ENCODE peak calls at places on chromosomes 6 and 20, in nine cellular contexts. K, M, Q, E, F, D, C, J and B are unnamed samples.

GRCh38 chr6:151338816-151339215 is 52.5 kb downstream of the ZBTB2 start:
- DNase-seq in K (no peak), J (no peak), F (no peak), D (no peak), E (no peak), C (no peak), Q (no peak), M (no peak), B (no peak)

GRCh38 chr6:14550817-14551216 is 433.2 kb downstream of the CD83 start:
- DNase-seq in J (no peak), F (no peak), C (peak), K (no peak), Q (peak), D (no peak), E (no peak), M (no peak), B (no peak)

GRCh38 chr6:52984247-52984646 is 10.8 kb downstream of the GSTA4 start:
- DNase-seq in C (no peak), F (peak), J (no peak), M (no peak), E (no peak), K (no peak), D (no peak), Q (no peak), B (no peak)

GRCh38 chr20:21512634-21513180 is 1.2 kb downstream of the NKX2-2 start:
- DNase-seq in D (no peak), F (no peak), Q (no peak), C (no peak), J (no peak), K (no peak), M (peak), E (no peak), B (no peak)

GRCh38 chr20:23246682-23247664 is 103.6 kb upstream of the NXT1 start:
- DNase-seq in M (no peak), E (no peak), D (no peak), K (no peak), F (no peak), C (peak), Q (no peak), J (peak), B (peak)

GRCh38 chr6:84428300-84428907 is 201.0 kb upstream of the CEP162 start:
- DNase-seq in Q (peak), D (peak), F (no peak), J (peak), C (peak), E (peak), K (peak), M (peak), B (no peak)

GRCh38 chr6:68473433-68474210 is 161.5 kb upstream of the ADGRB3 start:
- DNase-seq in K (no peak), M (no peak), J (no peak), C (no peak), F (no peak), Q (no peak), E (no peak), D (no peak), B (no peak)

GRCh38 chr6:105968230-105968954 is 117.7 kb upstream of the PRDM1 start:
- DNase-seq in C (no peak), M (no peak), E (no peak), D (no peak), F (no peak), Q (no peak), K (no peak), J (no peak), B (no peak)

GRCh38 chr6:39929733-39930461 is 4.4 kb downstream of the MOCS1 start:
- DNase-seq in J (no peak), E (no peak), M (no peak), C (no peak), K (no peak), D (no peak), Q (no peak), F (no peak), B (no peak)

GRCh38 chr20:16863315-16863714 is 115.2 kb downstream of the OTOR start:
- DNase-seq in E (no peak), Q (no peak), D (no peak), F (no peak), M (no peak), K (no peak), J (no peak), C (no peak), B (no peak)

GRCh38 chr6:144248470-144249301 is 36.4 kb upstream of the UTRN start:
- DNase-seq in J (no peak), K (no peak), C (no peak), F (no peak), Q (no peak), M (no peak), E (no peak), D (no peak), B (no peak)

GRCh38 chr20:32902456-32903420 is 44.0 kb downstream of the EFCAB8 start:
- DNase-seq in Q (peak), M (peak), E (peak), D (peak), K (peak), J (no peak), F (peak), C (peak), B (no peak)

GRCh38 chr20:20406306-20406705 is 38.4 kb downstream of the INSM1 start:
- DNase-seq in F (no peak), C (no peak), K (no peak), Q (no peak), M (no peak), J (no peak), E (no peak), D (no peak), B (no peak)

GRCh38 chr20:22916121-22916842 is 118.8 kb upstream of the SSTR4 start:
- DNase-seq in K (no peak), E (no peak), D (no peak), J (no peak), M (no peak), C (no peak), F (no peak), Q (no peak), B (no peak)

GRCh38 chr20:20204326-20204725 is 152.0 kb downstream of the CFAP61 start:
- DNase-seq in E (no peak), D (no peak), K (no peak), J (no peak), Q (no peak), M (no peak), C (no peak), F (no peak), B (no peak)

GRCh38 chr6:147448212-147448611 is 60.3 kb upstream of the SAMD5 start:
- DNase-seq in E (no peak), C (no peak), F (no peak), M (peak), Q (peak), J (no peak), K (no peak), D (peak), B (no peak)

GRCh38 chr6:169112483-169113320 is 140.9 kb downstream of the THBS2 start:
- DNase-seq in J (no peak), C (no peak), F (no peak), K (no peak), D (no peak), E (no peak), M (peak), Q (no peak), B (no peak)

GRCh38 chr6:163820171-163820570 is 405.7 kb downstream of the QKI start:
- DNase-seq in F (no peak), D (no peak), J (no peak), E (no peak), Q (no peak), C (no peak), K (no peak), M (no peak), B (no peak)

GRCh38 chr6:15582499-15582898 is 80.3 kb downstream of the DTNBP1 start:
- DNase-seq in M (no peak), E (no peak), Q (no peak), J (no peak), F (no peak), D (no peak), K (no peak), C (no peak), B (no peak)

GRCh38 chr6:153167907-153168306 is 36.8 kb upstream of the RGS17 start:
- DNase-seq in E (no peak), K (no peak), D (no peak), M (no peak), J (no peak), F (no peak), Q (no peak), C (no peak), B (no peak)

GRCh38 chr6:144659202-144659731 is 374.1 kb downstream of the UTRN start:
- DNase-seq in M (peak), F (no peak), Q (no peak), C (peak), K (peak), E (no peak), D (no peak), J (no peak), B (peak)

GRCh38 chr6:168050861-168051586 is 28.0 kb downstream of the FRMD1 start:
- DNase-seq in J (no peak), D (no peak), Q (no peak), C (no peak), M (peak), F (no peak), E (no peak), K (no peak), B (no peak)

GRCh38 chr20:59403261-59403961 is 103.0 kb downstream of the EDN3 start:
- DNase-seq in J (no peak), K (peak), Q (peak), C (peak), E (no peak), D (peak), F (peak), M (peak), B (peak)

GRCh38 chr6:31197559-31198305 is 27.2 kb upstream of the POU5F1 start:
- DNase-seq in J (peak), M (peak), K (peak), D (peak), Q (peak), C (peak), F (peak), E (peak), B (peak)

GRCh38 chr6:10510592-10511367 is 10.4 kb upstream of the GCNT2 start:
- DNase-seq in J (no peak), C (peak), D (peak), E (peak), K (peak), F (peak), Q (peak), M (peak), B (no peak)

GRCh38 chr6:31737315-31738047 is 1.2 kb upstream of the CLIC1 start:
- DNase-seq in Q (no peak), D (peak), F (no peak), J (no peak), K (peak), M (peak), E (no peak), C (no peak), B (no peak)

GRCh38 chr20:45952861-45953260 is 18.4 kb downstream of the PCIF1 start:
- DNase-seq in D (no peak), M (no peak), E (no peak), F (no peak), J (no peak), C (no peak), Q (no peak), K (no peak), B (no peak)

GRCh38 chr6:157585274-157586087 is 204.5 kb downstream of the ZDHHC14 start:
- DNase-seq in E (no peak), D (no peak), J (no peak), Q (no peak), K (no peak), C (no peak), M (no peak), F (peak), B (no peak)

GRCh38 chr6:112173401-112173800 is 81.0 kb downstream of the LAMA4 start:
- DNase-seq in K (no peak), J (no peak), D (no peak), E (no peak), C (no peak), F (no peak), M (no peak), Q (no peak), B (no peak)

GRCh38 chr6:160510199-160510598 is 153.9 kb downstream of the LPA start:
- DNase-seq in Q (no peak), M (no peak), D (no peak), F (no peak), C (no peak), K (no peak), J (no peak), E (no peak), B (no peak)

GRCh38 chr6:51678905-51679620 is 408.4 kb downstream of the PKHD1 start:
- DNase-seq in J (no peak), F (no peak), C (no peak), E (no peak), K (peak), Q (no peak), D (no peak), M (no peak), B (no peak)

GRCh38 chr6:156508923-156509322 is 268.3 kb upstream of the ARID1B start:
- DNase-seq in E (no peak), J (no peak), C (no peak), Q (peak), F (no peak), D (no peak), K (no peak), M (no peak), B (no peak)

GRCh38 chr6:118679293-118679692 is 27.9 kb upstream of the CEP85L start:
- DNase-seq in M (no peak), F (no peak), C (no peak), E (no peak), J (no peak), K (no peak), D (no peak), Q (no peak), B (no peak)

GRCh38 chr6:17045581-17046322 is 56.1 kb upstream of the STMND1 start:
- DNase-seq in Q (no peak), M (no peak), D (no peak), J (no peak), C (no peak), F (no peak), E (no peak), K (peak), B (no peak)

GRCh38 chr20:62624325-62624690 is 18.0 kb upstream of the SLCO4A1 start:
- DNase-seq in E (no peak), F (no peak), K (no peak), C (no peak), D (no peak), M (peak), J (no peak), Q (peak), B (peak)

GRCh38 chr6:1136856-1137255 is 175.0 kb upstream of the FOXQ1 start:
- DNase-seq in C (no peak), F (no peak), Q (no peak), D (no peak), K (no peak), J (no peak), M (no peak), E (no peak), B (no peak)

GRCh38 chr6:166931426-166931970 is 24.9 kb downstream of the RNASET2 start:
- DNase-seq in K (no peak), D (no peak), J (no peak), Q (no peak), E (no peak), C (no peak), M (no peak), F (no peak), B (no peak)

GRCh38 chr20:20215976-20216727 is 151.8 kb upstream of the INSM1 start:
- DNase-seq in C (no peak), F (no peak), D (no peak), J (no peak), E (no peak), K (no peak), Q (no peak), M (no peak), B (no peak)

GRCh38 chr6:20292905-20293304 is 80.6 kb upstream of the MBOAT1 start:
- DNase-seq in D (no peak), M (no peak), C (no peak), K (no peak), E (no peak), F (no peak), J (no peak), Q (no peak), B (no peak)

DNA sequence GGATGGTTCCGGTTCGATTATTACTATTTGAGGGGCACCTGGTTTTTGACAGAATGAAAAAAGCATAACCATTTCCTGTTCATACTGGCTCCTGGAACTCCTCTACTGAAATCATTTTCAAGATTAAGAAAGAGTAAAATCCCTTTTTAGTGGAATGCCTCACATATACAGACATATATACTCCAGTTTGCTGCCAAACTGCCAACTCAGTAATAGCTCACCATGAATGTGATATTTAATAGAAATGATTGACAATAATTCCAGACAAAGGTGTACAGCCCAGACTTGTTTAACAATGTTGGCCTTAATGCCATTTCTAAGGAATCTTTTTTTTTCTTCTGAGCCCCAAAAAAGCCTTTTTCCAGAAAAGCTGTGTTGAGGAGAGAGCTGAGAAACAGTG is 93.1 kb downstream of the JAG1 start:
- DNase-seq in J (no peak), D (no peak), E (no peak), C (no peak), Q (no peak), M (no peak), K (no peak), F (no peak), B (no peak)
- H3K27ac ChIP-seq in J (no peak), D (no peak), E (no peak), C (no peak), Q (no peak), M (no peak), K (no peak), F (no peak), B (no peak)

GRCh38 chr20:41178495-41178894 is 41.2 kb downstream of the PLCG1 start:
- DNase-seq in Q (no peak), F (no peak), K (no peak), M (peak), E (no peak), C (no peak), J (no peak), D (no peak), B (no peak)
- H3K27ac ChIP-seq in Q (no peak), F (no peak), K (no peak), M (peak), E (no peak), C (no peak), J (peak), D (no peak), B (no peak)

GRCh38 chr20:1207293-1207884 is 4.1 kb downstream of the C20orf202 start:
- DNase-seq in F (no peak), C (no peak), E (no peak), K (no peak), Q (peak), J (no peak), D (peak), M (no peak), B (no peak)

GRCh38 chr20:1205802-1206201 is 2.5 kb downstream of the C20orf202 start:
- DNase-seq in F (no peak), J (no peak), K (no peak), D (peak), M (no peak), Q (no peak), E (no peak), C (no peak), B (no peak)

GRCh38 chr20:1204061-1204460 is 807 bp downstream of the C20orf202 start:
- DNase-seq in E (no peak), M (peak), D (no peak), Q (no peak), C (no peak), F (no peak), J (peak), K (no peak), B (no peak)

GRCh38 chr20:1204547-1204946 is 1.3 kb downstream of the C20orf202 start:
- DNase-seq in M (peak), Q (no peak), K (no peak), E (no peak), D (peak), F (no peak), J (no peak), C (no peak), B (no peak)

DNA sequence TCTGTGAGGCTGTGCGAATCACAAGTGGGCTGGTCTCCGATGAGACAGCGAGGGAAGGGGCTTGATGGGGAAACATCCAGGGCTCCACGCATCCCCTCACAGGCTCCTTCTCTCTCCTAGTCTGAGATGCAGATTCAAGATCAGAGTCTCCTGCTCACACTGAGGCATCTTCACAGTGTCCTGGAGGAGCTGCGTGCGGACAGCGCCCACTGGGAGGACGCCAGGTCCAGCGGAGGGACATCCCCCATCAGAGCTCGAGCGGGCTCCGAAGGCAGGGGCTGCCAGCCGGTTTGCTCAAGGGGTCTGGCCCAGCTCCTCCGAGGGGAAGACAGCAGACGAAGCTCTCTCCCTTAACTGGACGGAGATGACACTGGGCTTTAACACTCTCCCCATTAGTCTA is 3.5 kb downstream of the C20orf202 start:
- DNase-seq in J (no peak), D (peak), E (no peak), Q (no peak), K (no peak), M (no peak), F (no peak), C (no peak), B (no peak)
- H3K27ac ChIP-seq in J (no peak), D (no peak), E (no peak), Q (no peak), K (no peak), M (no peak), F (no peak), C (no peak), B (no peak)

GRCh38 chr20:48680650-48681049 is 147.1 kb downstream of the PREX1 start:
- DNase-seq in M (no peak), F (no peak), Q (no peak), E (no peak), K (no peak), J (no peak), D (no peak), C (peak), B (no peak)

GRCh38 chr20:48681201-48681881 is 146.5 kb downstream of the PREX1 start:
- DNase-seq in E (no peak), M (no peak), F (no peak), K (no peak), J (no peak), C (no peak), D (no peak), Q (no peak), B (no peak)

GRCh38 chr20:48681882-48682426 is 145.8 kb downstream of the PREX1 start:
- DNase-seq in J (no peak), Q (no peak), F (no peak), E (no peak), D (no peak), K (no peak), M (no peak), C (no peak), B (no peak)

GRCh38 chr20:48679011-48679410 is 148.8 kb downstream of the PREX1 start:
- DNase-seq in E (no peak), M (no peak), J (no peak), Q (no peak), F (no peak), K (no peak), C (no peak), D (no peak), B (no peak)

DNA sequence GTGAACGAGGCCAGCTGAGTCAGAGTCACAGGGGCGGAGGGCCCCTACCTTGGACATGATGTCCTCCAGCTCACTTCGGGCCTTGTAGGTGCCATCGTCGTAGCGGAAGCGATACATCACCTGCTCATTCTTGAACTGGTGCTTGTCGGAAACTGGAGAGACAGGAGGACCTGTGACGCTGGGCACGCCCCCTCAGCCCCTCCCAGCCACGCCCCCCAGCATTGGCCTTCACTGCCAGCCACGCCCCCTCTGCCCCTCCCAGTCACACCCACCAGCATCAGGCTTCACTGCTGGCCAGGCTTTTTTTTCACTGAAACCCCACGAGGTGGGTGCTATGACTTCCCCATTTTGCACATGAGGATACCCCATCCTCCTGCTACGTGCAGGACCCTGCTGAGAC is 148.2 kb downstream of the PREX1 start:
- DNase-seq in E (peak), K (no peak), M (peak), J (no peak), D (peak), C (peak), F (no peak), Q (peak), B (no peak)
- H3K27ac ChIP-seq in E (no peak), K (no peak), M (no peak), J (no peak), D (no peak), C (no peak), F (no peak), Q (no peak), B (no peak)

DNA sequence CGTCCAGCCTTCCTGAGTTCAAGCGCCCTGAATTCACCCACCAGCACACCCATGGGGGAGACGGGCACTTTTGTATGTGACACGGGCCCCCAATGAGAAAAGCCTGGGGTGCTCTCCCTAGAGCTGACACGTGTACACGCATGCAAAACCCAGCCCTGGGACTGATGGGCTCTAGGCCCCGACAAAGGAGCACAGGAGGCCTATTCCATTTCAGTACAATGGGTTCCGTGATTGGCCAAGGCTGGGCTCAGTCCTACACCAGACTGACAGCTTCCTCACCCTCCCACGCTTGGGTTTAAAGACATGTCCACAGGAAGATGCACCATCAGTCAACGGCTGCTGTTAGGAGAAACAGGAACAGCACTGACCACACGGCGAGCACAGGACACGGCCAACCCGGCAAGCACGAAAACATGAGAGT is 8.8 kb downstream of the ZBTB46 start:
- DNase-seq in D (no peak), Q (no peak), E (no peak), K (no peak), C (no peak), F (no peak), J (no peak), M (no peak), B (no peak)
- H3K27ac ChIP-seq in D (no peak), Q (no peak), E (no peak), K (no peak), C (no peak), F (no peak), J (no peak), M (no peak), B (no peak)